ENCODE peak calls at places on chromosome 17, in eight cellular contexts. N, J, P, Y, M, S, V and X are unnamed samples.
A peak's percentile ranks its signal among the peaks of the same experiment; 100 is the strongest.

GRCh38 chr17:62017496-62017895 is 47.6 kb downstream of the MED13 start:
- DNase-seq in M (no peak), J (no peak), Y (no peak), S (no peak), N (no peak), P (no peak), V (no peak), X (no peak)

GRCh38 chr17:48335858-48336500 is 94.0 kb downstream of the SKAP1 start:
- DNase-seq in N (no peak), V (peak; percentile 67), J (no peak), S (peak; percentile 62), P (no peak), M (no peak), Y (peak; percentile 70), X (no peak)

GRCh38 chr17:49588312-49588711 is 12.6 kb downstream of the NXPH3 start:
- DNase-seq in Y (no peak), M (no peak), J (no peak), S (no peak), N (no peak), V (no peak), P (no peak), X (no peak)

GRCh38 chr17:81870155-81870977 is 771 bp downstream of the ARHGDIA start:
- DNase-seq in V (peak; percentile 27), J (no peak), N (peak; percentile 64), S (no peak), M (peak; percentile 89), Y (peak; percentile 50), P (peak; percentile 57), X (peak; percentile 41)

GRCh38 chr17:18961634-18962493 is 9.9 kb downstream of the SLC5A10 start:
- DNase-seq in S (no peak), Y (no peak), J (no peak), N (peak; percentile 46), M (peak; percentile 62), P (no peak), V (no peak), X (no peak)

GRCh38 chr17:19274893-19275292 is 37.7 kb downstream of the EPN2 start:
- DNase-seq in S (no peak), J (no peak), Y (no peak), N (peak; percentile 17), V (no peak), P (no peak), M (no peak), X (no peak)

GRCh38 chr17:44111777-44112176 is 11.7 kb downstream of the HDAC5 start:
- DNase-seq in S (no peak), N (no peak), J (no peak), M (no peak), V (no peak), Y (no peak), P (no peak), X (no peak)

GRCh38 chr17:71283486-71283885 is 837.3 kb upstream of the SOX9 start:
- DNase-seq in P (no peak), S (no peak), J (no peak), V (no peak), N (no peak), M (no peak), Y (no peak), X (no peak)

GRCh38 chr17:1275962-1276736 is 3.3 kb upstream of the TRARG1 start:
- DNase-seq in J (no peak), N (peak; percentile 79), Y (peak; percentile 69), P (peak; percentile 71), V (peak; percentile 53), S (no peak), M (peak; percentile 76), X (peak; percentile 69)

GRCh38 chr17:65557349-65558310 is 3.8 kb downstream of the AXIN2 start:
- DNase-seq in J (no peak), S (no peak), Y (peak; percentile 58), M (no peak), V (no peak), P (no peak), N (no peak), X (peak; percentile 53)

GRCh38 chr17:27245230-27245696 is 48.7 kb upstream of the WSB1 start:
- DNase-seq in S (no peak), J (peak; percentile 58), V (peak; percentile 65), M (peak; percentile 78), N (peak; percentile 94), P (peak; percentile 85), Y (peak; percentile 10), X (peak; percentile 88)

GRCh38 chr17:82602986-82603385 is 45.3 kb downstream of the WDR45B start:
- DNase-seq in S (no peak), Y (no peak), V (no peak), N (no peak), P (no peak), M (no peak), J (no peak), X (no peak)

GRCh38 chr17:27319536-27320221 is 25.8 kb downstream of the WSB1 start:
- DNase-seq in N (peak; percentile 74), J (peak; percentile 35), M (peak; percentile 83), Y (no peak), P (peak; percentile 68), S (no peak), V (no peak), X (peak; percentile 64)

GRCh38 chr17:31490991-31491793 is 99.7 kb downstream of the RAB11FIP4 start:
- DNase-seq in P (peak; percentile 57), S (no peak), N (no peak), M (no peak), V (no peak), Y (no peak), J (no peak), X (peak; percentile 42)

GRCh38 chr17:59519132-59519531 is 46.3 kb upstream of the DHX40 start:
- DNase-seq in N (no peak), Y (no peak), S (no peak), P (no peak), M (no peak), J (no peak), V (no peak), X (no peak)

GRCh38 chr17:1137465-1137894 is 42.3 kb downstream of the ABR start:
- DNase-seq in M (no peak), J (no peak), P (peak; percentile 79), S (peak; percentile 77), Y (peak; percentile 20), V (no peak), N (no peak), X (peak; percentile 80)

GRCh38 chr17:65588194-65588808 is 26.9 kb upstream of the AXIN2 start:
- DNase-seq in J (no peak), P (peak; percentile 78), Y (no peak), S (no peak), N (no peak), V (no peak), M (no peak), X (peak; percentile 86)

GRCh38 chr17:146546-146945 is 9.2 kb downstream of the SCGB1C2 start:
- DNase-seq in J (no peak), Y (no peak), S (no peak), N (peak; percentile 25), M (peak; percentile 36), V (no peak), P (no peak), X (peak; percentile 7)

GRCh38 chr17:48636177-48637018 is 10.2 kb upstream of the HOXB9 start:
- DNase-seq in V (peak; percentile 88), S (no peak), M (peak; percentile 84), Y (no peak), J (no peak), N (peak; percentile 84), P (peak; percentile 89), X (peak; percentile 95)

GRCh38 chr17:34981538-34982241 is 1.4 kb downstream of the LIG3 start:
- DNase-seq in S (no peak), V (peak; percentile 10), M (no peak), Y (no peak), N (no peak), J (no peak), P (no peak), X (no peak)

GRCh38 chr17:19343256-19343630 is 19.3 kb downstream of the B9D1 start:
- DNase-seq in Y (no peak), N (no peak), M (no peak), P (no peak), S (no peak), V (no peak), J (no peak), X (no peak)

GRCh38 chr17:7017827-7018200 is 5.0 kb upstream of the BCL6B start:
- DNase-seq in S (no peak), N (no peak), M (peak; percentile 22), P (no peak), V (no peak), J (no peak), Y (no peak), X (no peak)

GRCh38 chr17:8124350-8125195 is 667 bp upstream of the HES7 start:
- DNase-seq in Y (peak; percentile 23), V (peak; percentile 14), J (no peak), S (no peak), P (no peak), M (no peak), N (no peak), X (no peak)

GRCh38 chr17:312476-313148 is 40.0 kb downstream of the RPH3AL start:
- DNase-seq in M (peak; percentile 49), Y (no peak), V (no peak), S (no peak), J (no peak), P (no peak), N (peak; percentile 41), X (no peak)

GRCh38 chr17:74842599-74843351 is 16.9 kb downstream of the GRIN2C start:
- DNase-seq in S (no peak), P (peak; percentile 68), M (peak; percentile 92), J (no peak), V (no peak), Y (no peak), N (peak; percentile 81), X (peak; percentile 67)

GRCh38 chr17:56786989-56787482 is 46.7 kb downstream of the C17orf67 start:
- DNase-seq in P (peak; percentile 25), V (no peak), M (no peak), S (peak; percentile 65), N (peak; percentile 56), Y (no peak), J (no peak), X (no peak)

GRCh38 chr17:58331815-58332719 is 3.5 kb upstream of the TSPOAP1 start:
- DNase-seq in P (peak; percentile 84), V (no peak), N (peak; percentile 89), M (peak; percentile 55), Y (peak; percentile 85), S (no peak), J (no peak), X (peak; percentile 70)

GRCh38 chr17:72424505-72425117 is 303.8 kb downstream of the SOX9 start:
- DNase-seq in M (no peak), N (no peak), P (no peak), Y (no peak), V (no peak), J (no peak), S (no peak), X (no peak)
- H3K4me1 ChIP-seq in M (peaks cover 54% of the 10 kb centered on the region), N (no peaks in the 10 kb centered on the region), P (peaks cover 9% of the 10 kb centered on the region), Y (peaks cover 13% of the 10 kb centered on the region), V (no peaks in the 10 kb centered on the region), J (peaks cover 24% of the 10 kb centered on the region), S (peaks cover 92% of the 10 kb centered on the region), X (peaks cover 21% of the 10 kb centered on the region)

GRCh38 chr17:39661044-39661406 is 4.1 kb upstream of the TCAP start:
- DNase-seq in J (no peak), P (no peak), S (no peak), Y (no peak), M (no peak), V (no peak), N (no peak), X (no peak)
- H3K36me3 ChIP-seq in J (peaks cover 22% of the 10 kb centered on the region), P (peaks cover 14% of the 10 kb centered on the region), S (no peaks in the 10 kb centered on the region), Y (peaks cover 55% of the 10 kb centered on the region), M (no peaks in the 10 kb centered on the region), V (no peaks in the 10 kb centered on the region), N (no peaks in the 10 kb centered on the region), X (peaks cover 5% of the 10 kb centered on the region)

GRCh38 chr17:36884495-36885160 is 52.6 kb upstream of the LHX1 start:
- DNase-seq in Y (no peak), N (no peak), M (no peak), S (no peak), V (no peak), P (no peak), J (no peak), X (no peak)
- H3K4me3 ChIP-seq in Y (no peak overlapping the region), N (no peak overlapping the region), M (no peak overlapping the region), S (no peak overlapping the region), V (no peak overlapping the region), P (no peak overlapping the region), J (no peak overlapping the region), X (no peak overlapping the region)

GRCh38 chr17:3956983-3957382 is 7.3 kb downstream of the ATP2A3 start:
- DNase-seq in N (no peak), P (no peak), J (no peak), V (no peak), M (no peak), Y (no peak), S (no peak), X (no peak)
- H3K4me1 ChIP-seq in N (no peaks in the 10 kb centered on the region), P (peaks cover 26% of the 10 kb centered on the region), J (peaks cover 36% of the 10 kb centered on the region), V (no peaks in the 10 kb centered on the region), M (peaks cover 25% of the 10 kb centered on the region), Y (peaks cover 54% of the 10 kb centered on the region), S (peaks cover 10% of the 10 kb centered on the region), X (peaks cover 20% of the 10 kb centered on the region)